ENCODE peak calls at places on chromosomes 7 and 10, in five cellular contexts. M, L, P, S and K are unnamed samples.

GRCh38 chr10:12350167-12350872 is 973 bp downstream of the CAMK1D start:
- DNase-seq in M (peak), L (peak), P (no peak), S (peak), K (peak)

GRCh38 chr7:114944742-114945625 is 23.1 kb downstream of the MDFIC start:
- DNase-seq in M (no peak), L (peak), P (peak), S (no peak), K (peak)

GRCh38 chr10:132036153-132036886 is 29.4 kb upstream of the JAKMIP3 start:
- DNase-seq in M (peak), L (no peak), P (peak), S (no peak), K (no peak)

GRCh38 chr10:43940898-43941777 is 292.5 kb upstream of the ZNF32 start:
- DNase-seq in M (no peak), L (peak), P (no peak), S (no peak), K (no peak)

GRCh38 chr10:62618576-62619408 is 185.7 kb upstream of the ADO start:
- DNase-seq in M (no peak), L (peak), P (peak), S (no peak), K (no peak)

GRCh38 chr10:124213471-124213870 is 120.1 kb upstream of the CHST15 start:
- DNase-seq in M (no peak), L (no peak), P (no peak), S (no peak), K (no peak)

GRCh38 chr10:102643346-102644065 is 773 bp upstream of the TRIM8 start:
- DNase-seq in M (peak), L (peak), P (peak), S (peak), K (no peak)

GRCh38 chr7:71343821-71344341 is 211.9 kb downstream of the GALNT17 start:
- DNase-seq in M (no peak), L (no peak), P (no peak), S (no peak), K (no peak)

GRCh38 chr7:37352974-37353948 is 95.4 kb downstream of the ELMO1 start:
- DNase-seq in M (no peak), L (peak), P (peak), S (no peak), K (peak)

DNA sequence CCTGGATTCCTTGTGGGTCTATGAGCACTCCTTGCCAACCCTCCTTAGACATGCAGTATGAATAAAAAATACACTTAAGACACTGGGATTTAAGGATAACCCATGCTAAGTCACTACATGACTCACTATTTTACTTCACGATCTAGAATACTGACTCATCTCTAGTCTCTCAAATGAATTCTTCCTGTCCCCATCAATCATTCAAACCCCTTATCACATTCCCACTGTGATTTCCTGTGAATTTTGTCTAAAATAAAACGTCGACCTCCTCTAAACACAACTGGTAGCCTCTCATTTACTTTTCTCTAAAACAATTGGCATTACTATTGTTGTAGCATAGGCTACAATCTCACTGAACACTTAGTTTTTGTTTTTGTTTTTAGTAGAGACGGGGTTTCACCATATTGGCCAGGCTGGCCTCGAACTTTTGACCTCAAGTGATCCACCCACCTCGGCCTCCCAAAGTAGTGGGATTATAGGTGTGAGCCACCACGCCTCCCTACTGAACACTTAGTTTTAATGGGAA is 3.9 kb upstream of the IQUB start:
- DNase-seq in M (no peak), L (no peak), P (no peak), S (no peak), K (no peak)
- H3K4me3 ChIP-seq in M (no peak), L (no peak), P (no peak), S (no peak), K (no peak)

DNA sequence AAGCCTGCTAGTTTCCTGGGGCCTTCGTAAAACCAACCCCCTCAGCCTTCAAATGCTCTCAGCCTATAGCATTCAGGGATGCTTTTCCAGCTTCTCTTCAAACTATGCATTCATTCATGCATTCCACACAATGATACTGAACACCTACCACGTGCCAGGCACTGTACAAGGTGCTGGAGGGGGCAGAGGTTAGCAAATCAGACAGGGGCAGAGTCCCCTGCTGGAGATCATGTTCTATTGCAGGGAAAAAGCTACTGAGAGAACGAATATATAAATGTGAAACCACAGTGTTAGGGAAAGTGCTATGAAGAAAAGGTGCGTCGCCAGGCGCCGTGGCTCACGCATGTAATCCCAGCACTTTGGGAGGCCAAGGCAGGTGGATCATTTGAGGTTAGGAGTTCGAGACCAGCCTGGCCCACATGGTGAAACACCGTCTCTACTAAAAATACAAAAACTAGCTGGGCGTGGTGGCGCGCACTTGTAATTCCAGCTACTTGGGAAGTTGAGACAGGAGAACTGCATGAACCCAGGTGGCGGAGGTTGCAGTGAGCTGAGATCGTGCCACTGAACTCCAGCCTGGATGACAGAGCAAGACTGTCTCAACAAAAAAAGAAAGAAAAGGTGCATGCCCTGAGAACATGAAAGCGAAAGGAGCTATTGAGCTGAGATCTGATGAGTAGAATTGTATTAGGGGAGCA is 64.6 kb upstream of the CALN1 start:
- DNase-seq in M (no peak), L (no peak), P (no peak), S (no peak), K (peak)
- TF ChIP-seq CTCF in M (no peak), L (no peak), P (no peak), S (peak), K (no peak)

GRCh38 chr10:88618496-88618895 is 31.9 kb downstream of the LIPJ start:
- DNase-seq in M (no peak), L (no peak), P (no peak), S (no peak), K (no peak)

GRCh38 chr10:88623835-88624234 is 37.3 kb downstream of the LIPJ start:
- DNase-seq in M (no peak), L (no peak), P (no peak), S (no peak), K (no peak)

GRCh38 chr10:88617772-88618300 is 31.3 kb downstream of the LIPJ start:
- DNase-seq in M (no peak), L (no peak), P (no peak), S (no peak), K (no peak)

GRCh38 chr10:88616250-88616977 is 29.9 kb downstream of the LIPJ start:
- DNase-seq in M (peak), L (no peak), P (peak), S (no peak), K (no peak)

DNA sequence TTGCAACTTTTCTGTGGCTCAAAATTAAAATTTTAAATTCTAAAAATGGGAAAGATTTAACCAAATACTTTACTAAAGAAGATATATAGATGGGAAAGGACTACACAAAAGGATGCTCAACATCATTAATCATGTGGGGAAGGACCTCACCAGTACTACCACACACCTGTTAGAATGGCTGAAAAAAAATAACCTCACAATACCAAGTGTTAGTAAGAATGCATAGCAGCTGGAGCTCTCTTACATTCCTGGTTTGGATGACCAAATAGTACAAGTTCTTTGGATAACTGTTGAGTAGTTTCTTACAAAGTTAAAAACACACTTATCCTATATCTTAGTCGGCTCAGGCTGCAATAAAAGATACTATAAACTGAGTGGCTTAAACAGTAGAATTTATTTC is 33.9 kb downstream of the LIPJ start:
- DNase-seq in M (no peak), L (no peak), P (no peak), S (no peak), K (no peak)
- TF ChIP-seq POLR2A in M (no peak), L (no peak), P (no peak), S (no peak), K (no peak)

DNA sequence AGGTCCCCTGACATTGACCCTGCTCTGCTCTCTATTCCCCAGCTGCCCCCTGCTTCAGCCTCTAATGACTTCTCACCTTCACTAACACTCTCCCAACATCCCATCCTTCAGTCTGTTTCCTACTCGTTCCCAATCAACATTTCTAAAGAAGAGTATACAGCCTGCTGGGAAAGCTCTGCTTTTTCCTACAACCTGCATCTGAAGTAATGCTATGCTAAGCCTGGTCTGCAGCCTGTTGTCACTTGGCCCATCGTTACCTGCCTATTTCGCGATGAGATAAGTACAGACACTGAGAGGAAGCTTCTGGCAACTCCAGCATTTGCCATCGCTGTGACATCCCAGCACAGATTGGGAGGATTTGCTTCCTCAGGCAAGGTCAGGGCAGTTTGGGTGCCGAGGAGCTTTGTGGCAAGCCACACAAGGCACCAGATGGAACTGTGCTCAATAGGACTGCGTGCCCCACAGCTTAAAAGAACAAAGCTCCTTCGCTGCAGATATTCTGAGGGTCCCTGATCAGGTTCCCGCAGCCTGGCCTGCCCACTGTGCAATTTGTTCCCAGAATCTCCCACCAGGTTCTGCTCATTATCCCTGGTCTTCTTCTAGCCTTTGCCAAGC is 51.4 kb downstream of the PKD1L1 start:
- DNase-seq in M (no peak), L (no peak), P (no peak), S (no peak), K (peak)
- H3K4me3 ChIP-seq in M (no peak), L (no peak), P (no peak), S (no peak), K (no peak)

GRCh38 chr10:14975672-14976273 is 16.6 kb downstream of the MEIG1 start:
- DNase-seq in M (no peak), L (no peak), P (no peak), S (no peak), K (no peak)
- TF ChIP-seq CTCF in M (no peak), L (no peak), P (no peak), S (peak), K (no peak)

GRCh38 chr7:91005024-91005423 is 259.2 kb upstream of the FZD1 start:
- DNase-seq in M (peak), L (no peak), P (no peak), S (no peak), K (no peak)

GRCh38 chr7:91013078-91013477 is 251.2 kb upstream of the FZD1 start:
- DNase-seq in M (no peak), L (no peak), P (no peak), S (no peak), K (no peak)

GRCh38 chr7:91005861-91006260 is 258.4 kb upstream of the FZD1 start:
- DNase-seq in M (peak), L (no peak), P (no peak), S (no peak), K (no peak)

DNA sequence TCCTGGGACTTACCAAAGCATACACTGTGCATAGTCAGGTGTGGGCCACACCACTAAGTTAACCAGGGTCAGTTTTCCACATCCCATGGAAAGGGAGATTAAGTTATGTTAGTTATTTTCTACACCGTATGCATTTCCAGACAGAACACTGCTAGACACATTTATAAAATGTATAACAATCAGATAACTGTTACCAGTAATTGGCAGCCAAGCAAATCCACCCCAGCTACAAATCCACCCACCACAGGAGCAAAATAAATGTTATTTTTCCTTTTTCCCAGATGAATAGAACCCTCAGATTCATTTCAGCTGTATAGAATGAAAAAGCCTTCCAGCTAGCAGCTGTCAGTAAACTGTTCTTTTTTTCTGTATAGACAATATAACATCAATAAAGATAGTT is 256.9 kb upstream of the FZD1 start:
- DNase-seq in M (no peak), L (no peak), P (no peak), S (no peak), K (no peak)
- TF ChIP-seq POLR2A in M (no peak), L (no peak), P (no peak), S (no peak), K (no peak)